ENCODE peak calls at places on chromosomes 3 and 15, in ten cellular contexts. One of them, this sample, is unnamed.

GRCh38 chr15:48493084-48493762 is 152.3 kb downstream of the FBN1 start:
- DNase-seq in body of pancreas: no peak
- DNase-seq in right lobe of liver: no peak
- DNase-seq in breast epithelium: no peak
- DNase-seq in esophagus muscularis mucosa: no peak
- DNase-seq in A549: no peak
- DNase-seq in suprapubic skin: no peak
- DNase-seq in HCT116: no peak
- DNase-seq in gastrocnemius medialis: no peak
- DNase-seq in Peyer's patch: no peak
- DNase-seq in this sample: no peak

GRCh38 chr3:99678023-99678422 is 39.6 kb downstream of the COL8A1 start:
- DNase-seq in Peyer's patch: no peak
- DNase-seq in esophagus muscularis mucosa: no peak
- DNase-seq in gastrocnemius medialis: peak; percentile 47
- DNase-seq in suprapubic skin: no peak
- DNase-seq in HCT116: no peak
- DNase-seq in body of pancreas: no peak
- DNase-seq in right lobe of liver: no peak
- DNase-seq in breast epithelium: no peak
- DNase-seq in A549: no peak
- DNase-seq in this sample: no peak

GRCh38 chr3:14358426-14359211 is 43.8 kb upstream of the SLC6A6 start:
- DNase-seq in HCT116: no peak
- DNase-seq in body of pancreas: no peak
- DNase-seq in Peyer's patch: no peak
- DNase-seq in gastrocnemius medialis: no peak
- DNase-seq in suprapubic skin: peak; percentile 87
- DNase-seq in A549: no peak
- DNase-seq in breast epithelium: peak; percentile 76
- DNase-seq in right lobe of liver: no peak
- DNase-seq in esophagus muscularis mucosa: no peak
- DNase-seq in this sample: no peak

GRCh38 chr15:99582508-99582960 is 16.8 kb downstream of the MEF2A start:
- DNase-seq in Peyer's patch: no peak
- DNase-seq in breast epithelium: no peak
- DNase-seq in right lobe of liver: no peak
- DNase-seq in A549: no peak
- DNase-seq in esophagus muscularis mucosa: no peak
- DNase-seq in HCT116: no peak
- DNase-seq in gastrocnemius medialis: no peak
- DNase-seq in suprapubic skin: no peak
- DNase-seq in body of pancreas: no peak
- DNase-seq in this sample: no peak

GRCh38 chr3:5349343-5349742 is 161.8 kb downstream of the EDEM1 start:
- DNase-seq in body of pancreas: no peak
- DNase-seq in HCT116: no peak
- DNase-seq in Peyer's patch: no peak
- DNase-seq in suprapubic skin: no peak
- DNase-seq in gastrocnemius medialis: no peak
- DNase-seq in right lobe of liver: no peak
- DNase-seq in breast epithelium: no peak
- DNase-seq in esophagus muscularis mucosa: no peak
- DNase-seq in A549: peak; percentile 18
- DNase-seq in this sample: no peak

GRCh38 chr3:6994081-6994668 is 133.3 kb downstream of the GRM7 start:
- DNase-seq in A549: no peak
- DNase-seq in HCT116: peak; percentile 1
- DNase-seq in breast epithelium: no peak
- DNase-seq in esophagus muscularis mucosa: no peak
- DNase-seq in suprapubic skin: no peak
- DNase-seq in gastrocnemius medialis: no peak
- DNase-seq in right lobe of liver: no peak
- DNase-seq in body of pancreas: no peak
- DNase-seq in Peyer's patch: no peak
- DNase-seq in this sample: no peak

GRCh38 chr3:154849408-154849807 is 230.7 kb upstream of the MME start:
- DNase-seq in Peyer's patch: no peak
- DNase-seq in A549: no peak
- DNase-seq in right lobe of liver: no peak
- DNase-seq in breast epithelium: no peak
- DNase-seq in HCT116: no peak
- DNase-seq in gastrocnemius medialis: no peak
- DNase-seq in body of pancreas: no peak
- DNase-seq in suprapubic skin: no peak
- DNase-seq in esophagus muscularis mucosa: no peak
- DNase-seq in this sample: no peak

GRCh38 chr3:52451237-52452083 is 2.4 kb downstream of the TNNC1 start:
- DNase-seq in right lobe of liver: no peak
- DNase-seq in A549: no peak
- DNase-seq in suprapubic skin: no peak
- DNase-seq in body of pancreas: no peak
- DNase-seq in gastrocnemius medialis: no peak
- DNase-seq in Peyer's patch: no peak
- DNase-seq in HCT116: no peak
- DNase-seq in breast epithelium: no peak
- DNase-seq in esophagus muscularis mucosa: no peak
- DNase-seq in this sample: no peak

GRCh38 chr3:72086051-72086711 is 301.2 kb upstream of the PROK2 start:
- DNase-seq in suprapubic skin: no peak
- DNase-seq in esophagus muscularis mucosa: no peak
- DNase-seq in A549: no peak
- DNase-seq in HCT116: no peak
- DNase-seq in gastrocnemius medialis: no peak
- DNase-seq in Peyer's patch: no peak
- DNase-seq in body of pancreas: no peak
- DNase-seq in breast epithelium: no peak
- DNase-seq in right lobe of liver: no peak
- DNase-seq in this sample: no peak

GRCh38 chr15:80576519-80577090 is 118.5 kb upstream of the ABHD17C start:
- DNase-seq in body of pancreas: no peak
- DNase-seq in Peyer's patch: no peak
- DNase-seq in breast epithelium: no peak
- DNase-seq in suprapubic skin: peak; percentile 63
- DNase-seq in gastrocnemius medialis: no peak
- DNase-seq in A549: no peak
- DNase-seq in esophagus muscularis mucosa: no peak
- DNase-seq in HCT116: no peak
- DNase-seq in right lobe of liver: no peak
- DNase-seq in this sample: no peak

GRCh38 chr3:117272876-117273523 is 563.4 kb downstream of the TUSC7 start:
- DNase-seq in A549: no peak
- DNase-seq in suprapubic skin: no peak
- DNase-seq in gastrocnemius medialis: no peak
- DNase-seq in esophagus muscularis mucosa: no peak
- DNase-seq in right lobe of liver: no peak
- DNase-seq in body of pancreas: no peak
- DNase-seq in breast epithelium: no peak
- DNase-seq in HCT116: no peak
- DNase-seq in Peyer's patch: no peak
- DNase-seq in this sample: no peak

GRCh38 chr3:141949394-141949793 is 73.0 kb downstream of the ATP1B3 start:
- DNase-seq in A549: no peak
- DNase-seq in body of pancreas: no peak
- DNase-seq in right lobe of liver: no peak
- DNase-seq in Peyer's patch: no peak
- DNase-seq in suprapubic skin: no peak
- DNase-seq in esophagus muscularis mucosa: no peak
- DNase-seq in breast epithelium: no peak
- DNase-seq in HCT116: no peak
- DNase-seq in gastrocnemius medialis: no peak
- DNase-seq in this sample: no peak

GRCh38 chr3:71444028-71444860 is 139.3 kb downstream of the FOXP1 start:
- DNase-seq in esophagus muscularis mucosa: no peak
- DNase-seq in Peyer's patch: no peak
- DNase-seq in right lobe of liver: peak; percentile 49
- DNase-seq in HCT116: no peak
- DNase-seq in body of pancreas: no peak
- DNase-seq in breast epithelium: peak; percentile 69
- DNase-seq in gastrocnemius medialis: peak; percentile 30
- DNase-seq in suprapubic skin: no peak
- DNase-seq in A549: no peak
- DNase-seq in this sample: peak; percentile 62

GRCh38 chr3:13588971-13589370 is 40.0 kb downstream of the FBLN2 start:
- DNase-seq in gastrocnemius medialis: no peak
- DNase-seq in breast epithelium: no peak
- DNase-seq in right lobe of liver: no peak
- DNase-seq in suprapubic skin: no peak
- DNase-seq in A549: no peak
- DNase-seq in HCT116: no peak
- DNase-seq in esophagus muscularis mucosa: no peak
- DNase-seq in body of pancreas: no peak
- DNase-seq in Peyer's patch: no peak
- DNase-seq in this sample: no peak

GRCh38 chr3:69324362-69325025 is 61.4 kb downstream of the FRMD4B start:
- DNase-seq in HCT116: no peak
- DNase-seq in Peyer's patch: no peak
- DNase-seq in gastrocnemius medialis: no peak
- DNase-seq in body of pancreas: no peak
- DNase-seq in right lobe of liver: no peak
- DNase-seq in breast epithelium: no peak
- DNase-seq in A549: no peak
- DNase-seq in suprapubic skin: no peak
- DNase-seq in esophagus muscularis mucosa: no peak
- DNase-seq in this sample: peak; percentile 29
- TF ChIP-seq CTCF in HCT116: peak; percentile 12
- TF ChIP-seq CTCF in Peyer's patch: peak; percentile 46
- TF ChIP-seq CTCF in gastrocnemius medialis: no peak
- TF ChIP-seq CTCF in body of pancreas: no peak
- TF ChIP-seq CTCF in right lobe of liver: peak; percentile 18
- TF ChIP-seq CTCF in breast epithelium: peak; percentile 15
- TF ChIP-seq CTCF in A549: peak; percentile 20
- TF ChIP-seq CTCF in suprapubic skin: peak; percentile 10
- TF ChIP-seq CTCF in esophagus muscularis mucosa: no peak
- TF ChIP-seq CTCF in this sample: no peak

GRCh38 chr15:78130012-78130353 is 1.3 kb downstream of the CIB2 start:
- DNase-seq in A549: no peak
- DNase-seq in body of pancreas: no peak
- DNase-seq in HCT116: no peak
- DNase-seq in Peyer's patch: no peak
- DNase-seq in suprapubic skin: no peak
- DNase-seq in gastrocnemius medialis: no peak
- DNase-seq in right lobe of liver: no peak
- DNase-seq in breast epithelium: no peak
- DNase-seq in esophagus muscularis mucosa: no peak
- DNase-seq in this sample: no peak

GRCh38 chr15:78129098-78130011 is 1.9 kb downstream of the CIB2 start:
- DNase-seq in HCT116: no peak
- DNase-seq in body of pancreas: no peak
- DNase-seq in gastrocnemius medialis: peak; percentile 83
- DNase-seq in A549: no peak
- DNase-seq in breast epithelium: no peak
- DNase-seq in right lobe of liver: no peak
- DNase-seq in suprapubic skin: no peak
- DNase-seq in esophagus muscularis mucosa: no peak
- DNase-seq in Peyer's patch: no peak
- DNase-seq in this sample: peak; percentile 30

GRCh38 chr15:78133801-78134200 is 2.6 kb upstream of the CIB2 start:
- DNase-seq in Peyer's patch: no peak
- DNase-seq in gastrocnemius medialis: no peak
- DNase-seq in right lobe of liver: no peak
- DNase-seq in suprapubic skin: no peak
- DNase-seq in esophagus muscularis mucosa: no peak
- DNase-seq in breast epithelium: no peak
- DNase-seq in body of pancreas: no peak
- DNase-seq in A549: no peak
- DNase-seq in HCT116: no peak
- DNase-seq in this sample: no peak

GRCh38 chr15:78130466-78131294 is 565 bp downstream of the CIB2 start:
- DNase-seq in esophagus muscularis mucosa: no peak
- DNase-seq in breast epithelium: no peak
- DNase-seq in Peyer's patch: no peak
- DNase-seq in body of pancreas: peak; percentile 23
- DNase-seq in A549: no peak
- DNase-seq in HCT116: no peak
- DNase-seq in right lobe of liver: peak; percentile 46
- DNase-seq in suprapubic skin: no peak
- DNase-seq in gastrocnemius medialis: no peak
- DNase-seq in this sample: peak; percentile 9

GRCh38 chr15:78131295-78132021 is at the start of gene CIB2:
- DNase-seq in suprapubic skin: no peak
- DNase-seq in A549: peak; percentile 92
- DNase-seq in Peyer's patch: peak; percentile 86
- DNase-seq in esophagus muscularis mucosa: no peak
- DNase-seq in body of pancreas: peak; percentile 72
- DNase-seq in breast epithelium: no peak
- DNase-seq in gastrocnemius medialis: peak; percentile 54
- DNase-seq in HCT116: no peak
- DNase-seq in right lobe of liver: peak; percentile 74
- DNase-seq in this sample: peak; percentile 72
- TF ChIP-seq POLR2A in suprapubic skin: no peak
- TF ChIP-seq POLR2A in A549: peak; percentile 74
- TF ChIP-seq POLR2A in Peyer's patch: no peak
- TF ChIP-seq POLR2A in esophagus muscularis mucosa: no peak
- TF ChIP-seq POLR2A in body of pancreas: peak; percentile 38
- TF ChIP-seq POLR2A in breast epithelium: no peak
- TF ChIP-seq POLR2A in gastrocnemius medialis: no peak
- TF ChIP-seq POLR2A in HCT116: peak; percentile 26
- TF ChIP-seq POLR2A in right lobe of liver: peak; percentile 62
- TF ChIP-seq POLR2A in this sample: peak; percentile 33

DNA sequence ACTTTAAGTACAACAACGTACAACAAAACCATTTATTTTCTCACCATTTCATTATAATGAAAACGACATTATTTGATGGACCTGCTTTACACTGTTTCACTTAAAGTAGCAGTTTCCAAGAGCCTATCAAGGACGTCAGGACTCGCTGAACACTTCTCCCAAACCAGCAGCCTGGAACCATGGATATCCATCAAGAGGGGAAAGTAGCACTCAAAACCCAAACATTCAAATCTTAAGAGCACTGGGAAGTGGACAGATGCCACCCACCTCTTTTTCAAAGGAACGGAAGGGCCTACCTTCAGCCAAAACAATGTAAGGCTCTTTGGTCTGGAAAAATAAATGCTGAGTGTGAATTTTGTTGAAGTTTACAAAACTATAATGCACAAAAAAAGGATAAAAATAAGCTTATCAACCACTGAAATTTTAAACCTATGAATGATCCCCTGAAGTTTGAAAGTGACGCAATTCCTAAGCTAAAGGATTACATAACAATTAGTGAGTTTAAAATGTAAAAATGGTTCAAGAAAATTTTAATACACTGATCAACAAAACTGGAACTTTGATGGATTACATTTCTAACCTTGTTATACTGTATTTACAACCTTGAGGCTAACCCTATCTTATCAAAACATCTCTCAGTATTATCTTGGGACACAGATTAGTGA is 4.6 kb downstream of the PIK3R4 start:
- DNase-seq in breast epithelium: no peak
- DNase-seq in HCT116: no peak
- DNase-seq in A549: no peak
- DNase-seq in Peyer's patch: no peak
- DNase-seq in esophagus muscularis mucosa: no peak
- DNase-seq in body of pancreas: no peak
- DNase-seq in right lobe of liver: no peak
- DNase-seq in gastrocnemius medialis: no peak
- DNase-seq in suprapubic skin: no peak
- DNase-seq in this sample: peak; percentile 56
- H3K9me3 ChIP-seq in breast epithelium: no peaks in the 10 kb centered on the region
- H3K9me3 ChIP-seq in HCT116: no peaks in the 10 kb centered on the region
- H3K9me3 ChIP-seq in A549: no peaks in the 10 kb centered on the region
- H3K9me3 ChIP-seq in Peyer's patch: no peaks in the 10 kb centered on the region
- H3K9me3 ChIP-seq in esophagus muscularis mucosa: no peaks in the 10 kb centered on the region
- H3K9me3 ChIP-seq in body of pancreas: no peaks in the 10 kb centered on the region
- H3K9me3 ChIP-seq in right lobe of liver: no peaks in the 10 kb centered on the region
- H3K9me3 ChIP-seq in gastrocnemius medialis: no peaks in the 10 kb centered on the region
- H3K9me3 ChIP-seq in suprapubic skin: no peaks in the 10 kb centered on the region
- H3K9me3 ChIP-seq in this sample: no peaks in the 10 kb centered on the region

GRCh38 chr3:69451594-69451993 is 65.7 kb upstream of the FRMD4B start:
- DNase-seq in HCT116: no peak
- DNase-seq in breast epithelium: no peak
- DNase-seq in gastrocnemius medialis: no peak
- DNase-seq in right lobe of liver: no peak
- DNase-seq in Peyer's patch: no peak
- DNase-seq in body of pancreas: no peak
- DNase-seq in suprapubic skin: no peak
- DNase-seq in A549: no peak
- DNase-seq in esophagus muscularis mucosa: no peak
- DNase-seq in this sample: no peak
- TF ChIP-seq CTCF in HCT116: no peak
- TF ChIP-seq CTCF in breast epithelium: no peak
- TF ChIP-seq CTCF in gastrocnemius medialis: no peak
- TF ChIP-seq CTCF in right lobe of liver: no peak
- TF ChIP-seq CTCF in Peyer's patch: no peak
- TF ChIP-seq CTCF in body of pancreas: no peak
- TF ChIP-seq CTCF in suprapubic skin: no peak
- TF ChIP-seq CTCF in A549: no peak
- TF ChIP-seq CTCF in esophagus muscularis mucosa: no peak
- TF ChIP-seq CTCF in this sample: no peak

This sample was measured in thyroid gland.